ENCODE peak calls at places on chromosomes 1 and 21, in seven cellular contexts. Q is adrenal gland, V is left ventricle myocardium inferior, R is neural progenitor cell, G is fibroblast of mammary gland, A is mucosa of descending colon, H is fibroblast of lung. J is an unnamed sample.

GRCh38 chr21:43318841-43319781 is 107.8 kb downstream of the SIK1 start:
- DNase-seq in Q (no peak), R (no peak), V (no peak), A (no peak), G (peak), H (peak), J (peak)

GRCh38 chr1:85502625-85503083 is 37.7 kb upstream of the DDAH1 start:
- DNase-seq in R (peak), A (peak), H (peak), G (peak), V (no peak), Q (peak), J (peak)

GRCh38 chr1:168585191-168585590 is 8.8 kb downstream of the XCL1 start:
- DNase-seq in Q (no peak), A (no peak), V (no peak), G (peak), H (peak), R (no peak), J (peak)

GRCh38 chr1:47578862-47579419 is 141.1 kb downstream of the FOXD2 start:
- DNase-seq in A (no peak), Q (no peak), R (no peak), G (no peak), H (no peak), V (no peak), J (no peak)

GRCh38 chr1:87435484-87435883 is 106.8 kb downstream of the LMO4 start:
- DNase-seq in R (no peak), V (no peak), G (peak), A (no peak), Q (no peak), H (peak), J (peak)

GRCh38 chr1:17586172-17586963 is 46.9 kb downstream of the ARHGEF10L start:
- DNase-seq in V (no peak), H (peak), A (peak), G (peak), Q (no peak), R (no peak), J (peak)

GRCh38 chr1:169361281-169361680 is 6.3 kb downstream of the NME7 start:
- DNase-seq in V (no peak), R (no peak), A (no peak), Q (no peak), H (peak), G (peak), J (no peak)

GRCh38 chr1:98088361-98088760 is 167.5 kb upstream of the DPYD start:
- DNase-seq in V (no peak), A (no peak), G (no peak), H (no peak), Q (no peak), R (no peak), J (no peak)

GRCh38 chr1:185281245-185281644 is 35.8 kb downstream of the IVNS1ABP start:
- DNase-seq in H (no peak), G (no peak), R (no peak), A (no peak), V (no peak), Q (no peak), J (no peak)

GRCh38 chr1:92095868-92096267 is 15.7 kb downstream of the BTBD8 start:
- DNase-seq in Q (no peak), R (no peak), G (no peak), A (no peak), V (no peak), H (no peak), J (peak)

GRCh38 chr21:29372063-29372802 is 73.5 kb downstream of the BACH1 start:
- DNase-seq in H (peak), V (no peak), R (peak), Q (peak), A (peak), G (peak), J (peak)

GRCh38 chr21:14523234-14523633 is 22.9 kb downstream of the SAMSN1 start:
- DNase-seq in A (peak), H (no peak), R (no peak), G (peak), Q (no peak), V (no peak), J (peak)

GRCh38 chr21:14522689-14523088 is 23.4 kb downstream of the SAMSN1 start:
- DNase-seq in G (no peak), V (no peak), A (no peak), Q (no peak), H (no peak), R (no peak), J (no peak)

GRCh38 chr21:14526199-14526598 is 19.9 kb downstream of the SAMSN1 start:
- DNase-seq in Q (no peak), G (peak), V (no peak), A (no peak), R (no peak), H (no peak), J (no peak)

GRCh38 chr21:14520535-14520934 is 25.6 kb downstream of the SAMSN1 start:
- DNase-seq in R (no peak), H (no peak), Q (no peak), V (no peak), G (no peak), A (no peak), J (no peak)
- H3K4me3 ChIP-seq in R (no peak), H (no peak), Q (no peak), V (no peak), G (no peak), A (no peak), J (no peak)

GRCh38 chr1:46274224-46275029 is 26.9 kb downstream of the RAD54L start:
- DNase-seq in H (no peak), A (no peak), Q (no peak), V (no peak), G (no peak), R (no peak), J (no peak)
- TF ChIP-seq CTCF in H (no peak), A (no peak), Q (no peak), V (no peak), G (no peak), R (no peak), J (no peak)

GRCh38 chr1:37593726-37594125 is 2.0 kb downstream of the GNL2 start:
- DNase-seq in V (no peak), G (no peak), A (no peak), R (no peak), Q (no peak), H (no peak), J (no peak)
- H3K4me3 ChIP-seq in V (no peak), G (peak), A (no peak), R (no peak), Q (no peak), H (peak), J (no peak)

GRCh38 chr1:109914587-109915240 is 4.1 kb downstream of the CSF1 start:
- DNase-seq in R (no peak), H (no peak), A (no peak), V (no peak), G (peak), Q (no peak), J (no peak)

GRCh38 chr1:109917429-109918076 is 6.9 kb downstream of the CSF1 start:
- DNase-seq in G (no peak), A (no peak), H (no peak), Q (no peak), R (no peak), V (no peak), J (no peak)

GRCh38 chr1:109918671-109919070 is 8.0 kb downstream of the CSF1 start:
- DNase-seq in A (no peak), H (no peak), Q (no peak), R (no peak), G (no peak), V (no peak), J (no peak)

GRCh38 chr1:109919271-109919670 is 8.6 kb downstream of the CSF1 start:
- DNase-seq in A (no peak), R (no peak), H (no peak), V (no peak), Q (no peak), G (no peak), J (no peak)

GRCh38 chr1:109918077-109918606 is 7.5 kb downstream of the CSF1 start:
- DNase-seq in A (no peak), R (no peak), V (no peak), G (no peak), Q (no peak), H (no peak), J (no peak)
- TF ChIP-seq CTCF in A (no peak), R (no peak), V (no peak), G (peak), Q (no peak), H (no peak), J (peak)

GRCh38 chr1:54312874-54313316 is 93.3 kb downstream of the SSBP3 start:
- DNase-seq in G (peak), V (peak), Q (peak), R (peak), A (no peak), H (peak), J (peak)

GRCh38 chr1:54307305-54307704 is 98.9 kb downstream of the SSBP3 start:
- DNase-seq in V (no peak), H (no peak), Q (no peak), G (no peak), R (no peak), A (no peak), J (no peak)

GRCh38 chr1:54311506-54311905 is 94.7 kb downstream of the SSBP3 start:
- DNase-seq in R (no peak), H (no peak), V (no peak), G (no peak), Q (no peak), A (no peak), J (no peak)

GRCh38 chr1:54309631-54310366 is 96.4 kb downstream of the SSBP3 start:
- DNase-seq in R (peak), H (no peak), V (no peak), A (no peak), G (no peak), Q (no peak), J (no peak)

DNA sequence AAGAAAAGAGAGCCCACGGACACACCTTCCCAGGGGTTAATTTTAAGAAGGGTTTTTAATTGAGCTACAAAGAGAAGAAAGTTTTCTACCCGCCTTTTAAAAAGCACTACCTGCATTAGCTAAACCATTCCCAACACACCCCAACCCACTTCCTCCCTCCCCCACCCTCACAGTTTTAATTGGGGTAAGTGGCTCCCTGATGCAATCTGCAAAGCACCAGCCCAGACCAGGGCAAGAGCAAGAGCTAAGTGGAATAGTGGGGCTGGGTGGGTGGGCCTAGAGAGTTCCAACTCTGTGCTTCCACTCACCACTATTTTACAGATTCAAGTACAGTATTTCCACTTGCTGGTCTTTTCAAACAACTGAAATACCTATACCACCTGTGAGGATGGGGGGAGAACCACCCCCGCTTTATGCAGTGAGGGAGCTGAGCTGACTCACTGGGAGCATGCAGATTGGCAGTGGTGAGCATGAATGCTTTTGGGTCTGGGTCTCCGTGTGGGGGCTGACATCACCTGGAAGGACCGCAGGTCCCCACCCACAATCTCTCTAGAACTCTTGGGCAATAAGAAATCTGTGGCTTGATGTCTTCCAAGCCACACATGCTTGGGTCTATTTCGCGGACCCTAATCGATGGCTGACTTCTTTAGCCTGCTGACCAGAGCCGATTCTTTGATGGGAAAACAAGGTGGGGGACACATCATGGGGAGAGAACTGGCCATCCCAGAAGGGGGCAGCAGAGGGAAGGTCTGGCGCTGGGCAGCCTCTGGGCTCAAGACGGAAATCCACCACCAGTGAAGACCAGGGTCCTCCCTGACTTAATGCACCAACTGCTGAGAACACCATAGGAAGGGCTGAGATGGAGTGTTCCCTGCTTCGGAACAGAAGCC is 95.5 kb downstream of the SSBP3 start:
- DNase-seq in H (peak), V (peak), G (peak), A (peak), R (peak), Q (peak), J (no peak)
- H3K4me3 ChIP-seq in H (no peak), V (no peak), G (no peak), A (no peak), R (peak), Q (no peak), J (no peak)